ENCODE peak calls at places on chromosome 7, in eight cellular contexts. Q is foreskin keratinocyte, I is endothelial cell of umbilical vein, B is tibial nerve, L is aorta, P is A673, H is IMR-90, D is transverse colon. G is an unnamed sample.

GRCh38 chr7:49001610-49002033 is 77.3 kb downstream of the CDC14C start:
- DNase-seq in Q (peak), I (no peak), B (no peak), L (no peak), P (peak), H (no peak), D (peak), G (peak)

GRCh38 chr7:154497751-154498150 is 445.6 kb downstream of the DPP6 start:
- DNase-seq in Q (no peak), I (no peak), B (no peak), L (no peak), P (no peak), H (no peak), D (no peak), G (no peak)

GRCh38 chr7:24910551-24911212 is 69.3 kb downstream of the OSBPL3 start:
- DNase-seq in Q (no peak), I (no peak), B (no peak), L (no peak), P (no peak), H (no peak), D (no peak), G (no peak)

GRCh38 chr7:75722381-75722780 is 16.4 kb downstream of the HIP1 start:
- DNase-seq in Q (no peak), I (no peak), B (no peak), L (peak), P (no peak), H (no peak), D (no peak), G (no peak)

GRCh38 chr7:90262438-90262837 is 17.5 kb downstream of the CFAP69 start:
- DNase-seq in Q (no peak), I (peak), B (no peak), L (no peak), P (peak), H (peak), D (no peak), G (no peak)

GRCh38 chr7:137888254-137888653 is 41.5 kb upstream of the DGKI start:
- DNase-seq in Q (no peak), I (no peak), B (no peak), L (no peak), P (no peak), H (no peak), D (no peak), G (no peak)

GRCh38 chr7:135802697-135803096 is 54.1 kb upstream of the FAM180A start:
- DNase-seq in Q (no peak), I (no peak), B (no peak), L (no peak), P (no peak), H (peak), D (no peak), G (no peak)

GRCh38 chr7:148501707-148502139 is 88.8 kb upstream of the C7orf33 start:
- DNase-seq in Q (no peak), I (no peak), B (no peak), L (no peak), P (peak), H (no peak), D (peak), G (no peak)

GRCh38 chr7:37511852-37512377 is 63.3 kb upstream of the ELMO1 start:
- DNase-seq in Q (no peak), I (no peak), B (no peak), L (no peak), P (no peak), H (no peak), D (no peak), G (no peak)

DNA sequence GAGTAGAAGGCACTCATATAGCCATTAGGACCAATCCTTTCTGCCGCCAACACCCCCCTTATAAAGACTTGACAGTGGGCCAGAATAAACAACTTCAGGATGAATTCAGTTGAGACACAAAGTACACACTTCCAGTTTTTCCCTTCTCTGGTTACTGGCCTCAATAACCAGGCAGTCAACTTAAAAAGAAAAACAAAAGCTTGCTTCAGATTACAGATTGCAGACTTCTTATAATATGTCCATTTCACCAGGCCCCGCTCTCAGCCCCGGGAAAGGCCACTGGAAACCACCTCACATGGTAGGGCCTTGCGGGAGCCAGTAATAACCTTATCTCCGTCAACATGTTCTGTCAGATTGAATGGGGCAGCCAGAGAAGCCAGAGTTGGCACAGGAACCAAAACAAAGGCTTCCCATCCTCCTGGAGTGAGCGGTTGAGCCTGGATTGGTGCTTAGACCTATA is 108.8 kb downstream of the EGFR start:
- DNase-seq in Q (no peak), I (peak), B (no peak), L (peak), P (no peak), H (peak), D (peak), G (no peak)
- H3K27ac ChIP-seq in Q (peak), I (no peak), B (no peak), L (peak), P (no peak), H (peak), D (peak), G (peak)

DNA sequence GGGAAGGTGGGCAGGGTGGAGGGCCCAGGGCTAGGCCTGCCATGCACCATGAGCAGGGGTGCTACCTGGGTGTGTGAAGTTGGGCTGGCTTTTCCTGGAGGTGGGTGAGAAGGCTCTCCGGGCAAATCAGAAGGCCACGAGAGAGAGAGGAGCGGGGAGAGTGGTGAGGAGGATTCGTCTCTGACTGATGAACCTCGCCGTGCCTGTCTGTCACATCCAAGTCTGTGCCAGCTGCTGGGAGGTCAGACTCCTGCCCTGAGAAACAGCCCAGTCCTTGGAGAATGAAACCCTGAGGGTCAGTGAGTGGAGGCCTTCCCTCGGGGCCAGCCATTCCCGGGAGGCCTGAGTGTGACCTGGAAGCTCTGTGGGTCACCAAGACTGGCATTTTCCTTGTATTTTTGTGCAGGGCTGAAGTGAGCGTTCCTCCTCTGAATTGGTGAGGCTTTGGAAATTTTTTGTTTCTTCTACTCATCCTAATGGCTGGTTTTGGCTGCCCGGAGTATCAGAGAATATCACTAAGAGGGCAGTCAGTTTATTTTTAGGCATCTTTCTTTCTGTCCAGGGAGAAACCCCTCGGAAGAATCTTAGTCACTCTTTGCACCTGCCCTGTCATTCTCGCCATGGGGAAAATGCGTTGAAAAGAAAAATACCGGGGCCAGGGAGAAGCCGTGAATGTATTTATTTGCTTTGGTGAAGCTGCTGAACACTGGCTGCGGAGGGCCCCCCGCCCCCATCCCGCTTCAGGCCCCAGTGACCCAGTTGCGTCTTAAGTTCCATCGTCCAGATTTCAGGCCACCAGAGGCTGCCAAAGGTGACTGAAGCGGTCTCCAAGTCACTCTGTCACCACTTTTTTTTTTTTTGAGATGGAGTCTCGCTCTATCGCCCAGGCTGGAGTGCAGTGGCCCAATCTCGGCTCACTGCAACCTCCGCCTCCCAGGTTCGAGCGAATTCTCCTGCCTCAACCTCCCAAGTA is 6.5 kb upstream of the AP5Z1 start:
- DNase-seq in Q (no peak), I (no peak), B (no peak), L (no peak), P (no peak), H (no peak), D (no peak), G (no peak)
- H3K27ac ChIP-seq in Q (no peak), I (no peak), B (no peak), L (no peak), P (no peak), H (no peak), D (peak), G (no peak)

GRCh38 chr7:116584721-116585120 is 59.9 kb downstream of the CAV1 start:
- DNase-seq in Q (no peak), I (no peak), B (no peak), L (no peak), P (no peak), H (no peak), D (no peak), G (no peak)
- H3K27ac ChIP-seq in Q (no peak), I (no peak), B (no peak), L (no peak), P (peak), H (no peak), D (no peak), G (no peak)

DNA sequence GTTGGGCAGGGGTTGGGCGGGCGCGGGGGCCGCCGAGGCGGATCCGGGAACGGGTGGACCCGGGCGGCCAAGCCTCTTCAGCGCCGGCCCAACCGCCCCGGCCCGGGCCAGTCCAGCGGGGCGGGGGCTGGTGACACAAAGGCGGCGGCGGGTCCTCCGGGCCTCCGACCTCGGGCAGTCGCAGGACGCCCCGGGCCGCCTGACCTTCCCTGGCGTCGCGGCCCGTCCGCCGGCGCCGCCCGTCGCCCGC is 54.2 kb downstream of the METTL2B start:
- DNase-seq in Q (no peak), I (no peak), B (no peak), L (no peak), P (peak), H (no peak), D (no peak), G (no peak)
- H3K27ac ChIP-seq in Q (no peak), I (peak), B (peak), L (peak), P (peak), H (peak), D (peak), G (peak)

GRCh38 chr7:131383417-131383816 is 55.7 kb downstream of the MKLN1 start:
- DNase-seq in Q (no peak), I (peak), B (no peak), L (no peak), P (no peak), H (peak), D (no peak), G (no peak)

GRCh38 chr7:131383937-131384635 is 56.4 kb downstream of the MKLN1 start:
- DNase-seq in Q (no peak), I (no peak), B (no peak), L (no peak), P (no peak), H (no peak), D (no peak), G (no peak)

GRCh38 chr7:131385039-131385605 is 57.4 kb downstream of the MKLN1 start:
- DNase-seq in Q (no peak), I (no peak), B (no peak), L (no peak), P (no peak), H (peak), D (no peak), G (no peak)

GRCh38 chr7:131381069-131381838 is 53.6 kb downstream of the MKLN1 start:
- DNase-seq in Q (no peak), I (no peak), B (no peak), L (no peak), P (no peak), H (peak), D (no peak), G (no peak)
- H3K27ac ChIP-seq in Q (no peak), I (no peak), B (no peak), L (no peak), P (no peak), H (no peak), D (no peak), G (no peak)

GRCh38 chr7:158549176-158549833 is 38.3 kb downstream of the PTPRN2 start:
- DNase-seq in Q (no peak), I (no peak), B (peak), L (no peak), P (peak), H (no peak), D (no peak), G (no peak)
- H3K27ac ChIP-seq in Q (no peak), I (no peak), B (no peak), L (no peak), P (no peak), H (no peak), D (no peak), G (no peak)

GRCh38 chr7:7867835-7868234 is 100.8 kb upstream of the GLCCI1 start:
- DNase-seq in Q (no peak), I (no peak), B (no peak), L (no peak), P (no peak), H (no peak), D (peak), G (no peak)
- H3K27ac ChIP-seq in Q (no peak), I (no peak), B (no peak), L (no peak), P (no peak), H (no peak), D (peak), G (no peak)

GRCh38 chr7:22331704-22332103 is 25.2 kb downstream of the RAPGEF5 start:
- DNase-seq in Q (no peak), I (no peak), B (no peak), L (no peak), P (no peak), H (no peak), D (no peak), G (no peak)
- H3K27ac ChIP-seq in Q (no peak), I (no peak), B (no peak), L (no peak), P (no peak), H (no peak), D (peak), G (no peak)